ENCODE peak calls at places on chromosome 12, in six cellular contexts. Q is natural killer cell treated with Interleukin-12 subunit alpha and Interleukin-12 subunit beta and Interleukin-15 and Interleukin-18, amount 100 ng/mL, for 72 hours; Y is astrocyte of the cerebellum; P is Ammon's horn; G is fibroblast of the aortic adventitia; D is amniotic epithelial cell. H is an unnamed sample.

GRCh38 chr12:23472329-23472971 is 477.0 kb downstream of the SOX5 start:
- DNase-seq in G (no peak), D (no peak), Y (no peak), P (no peak), Q (no peak), H (no peak)

GRCh38 chr12:120688527-120689071 is 1.6 kb downstream of the MLEC start:
- DNase-seq in D (peak), Y (no peak), P (no peak), G (peak), Q (no peak), H (no peak)

GRCh38 chr12:110744697-110745264 is 2.1 kb upstream of the PPP1CC start:
- DNase-seq in Y (no peak), P (no peak), G (no peak), D (no peak), Q (no peak), H (no peak)

GRCh38 chr12:109679716-109680520 is 33.7 kb upstream of the FAM222A start:
- DNase-seq in D (no peak), P (no peak), Q (no peak), Y (no peak), G (no peak), H (no peak)

GRCh38 chr12:88113871-88114270 is 28.0 kb downstream of the CEP290 start:
- DNase-seq in G (peak), Q (no peak), D (peak), Y (no peak), P (no peak), H (no peak)

GRCh38 chr12:33439587-33440011 is at the start of gene SYT10:
- DNase-seq in P (peak), G (no peak), D (no peak), Y (no peak), Q (no peak), H (no peak)

GRCh38 chr12:76024942-76025600 is 6.5 kb downstream of the PHLDA1 start:
- DNase-seq in P (no peak), D (peak), Y (peak), Q (no peak), G (peak), H (no peak)

GRCh38 chr12:89721291-89721987 is 12.8 kb upstream of the ATP2B1 start:
- DNase-seq in G (no peak), Q (no peak), P (peak), D (no peak), Y (no peak), H (no peak)

GRCh38 chr12:41795910-41796309 is 348.8 kb downstream of the GXYLT1 start:
- DNase-seq in P (peak), D (no peak), Y (no peak), G (no peak), Q (no peak), H (no peak)

GRCh38 chr12:67034110-67034879 is 234.9 kb upstream of the CAND1 start:
- DNase-seq in P (no peak), D (peak), Y (peak), G (no peak), Q (no peak), H (no peak)

GRCh38 chr12:131882804-131883520 is 11.5 kb upstream of the ULK1 start:
- DNase-seq in G (no peak), Q (no peak), D (no peak), P (no peak), Y (no peak), H (no peak)

GRCh38 chr12:60148831-60149230 is 553.0 kb downstream of the SLC16A7 start:
- DNase-seq in Y (peak), Q (no peak), P (no peak), G (peak), D (peak), H (no peak)

GRCh38 chr12:106120578-106121105 is 18.1 kb downstream of the NUAK1 start:
- DNase-seq in Q (no peak), P (no peak), D (no peak), G (no peak), Y (no peak), H (no peak)

GRCh38 chr12:72133497-72134055 is 138.6 kb upstream of the TRHDE start:
- DNase-seq in Y (no peak), Q (no peak), P (peak), G (no peak), D (no peak), H (no peak)

GRCh38 chr12:40581889-40582288 is 110.3 kb upstream of the CNTN1 start:
- DNase-seq in Q (no peak), D (no peak), Y (no peak), G (no peak), P (no peak), H (no peak)

GRCh38 chr12:6095269-6095668 is 29.2 kb downstream of the VWF start:
- DNase-seq in G (no peak), Q (no peak), Y (no peak), P (no peak), D (no peak), H (no peak)

GRCh38 chr12:123384318-123384993 is 524 bp downstream of the KMT5A start:
- DNase-seq in G (no peak), P (no peak), Q (peak), D (no peak), Y (no peak), H (no peak)

GRCh38 chr12:132028111-132028510 is 78.4 kb downstream of the EP400 start:
- DNase-seq in P (no peak), Q (no peak), G (no peak), Y (no peak), D (no peak), H (no peak)

GRCh38 chr12:2311001-2311778 is 258.4 kb downstream of the CACNA1C start:
- DNase-seq in P (no peak), G (peak), D (no peak), Q (no peak), Y (peak), H (no peak)

GRCh38 chr12:72390146-72390545 is 118.0 kb downstream of the TRHDE start:
- DNase-seq in G (no peak), D (no peak), Q (no peak), Y (no peak), P (no peak), H (no peak)

GRCh38 chr12:96047621-96048211 is 12.3 kb upstream of the LTA4H start:
- DNase-seq in G (peak), P (peak), D (peak), Y (peak), Q (no peak), H (no peak)

GRCh38 chr12:118189761-118190181 is 53.8 kb downstream of the PEBP1 start:
- DNase-seq in D (peak), G (peak), Y (no peak), P (peak), Q (no peak), H (no peak)

GRCh38 chr12:47415054-47415453 is 290.8 kb downstream of the RPAP3 start:
- DNase-seq in Y (no peak), P (no peak), D (no peak), G (peak), Q (no peak), H (no peak)

GRCh38 chr12:124286414-124286813 is 8.5 kb upstream of the RFLNA start:
- DNase-seq in Q (no peak), Y (peak), D (peak), P (no peak), G (no peak), H (no peak)

H was measured in cortex of kidney.